ENCODE peak calls at places on chromosomes 1 and 21, in six cellular contexts. One of them, this sample, is unnamed. For H3K9me3, the result is how much of the 10 kb centered on the place peaks cover.

GRCh38 chr1:15341634-15342375 is 67.9 kb upstream of the EFHD2 start:
- DNase-seq in transverse colon: no peak
- DNase-seq in cardiac muscle cell: no peak
- DNase-seq in psoas muscle: no peak
- DNase-seq in naive thymus-derived CD4-positive, alpha-beta T cell: no peak
- DNase-seq in PC-3: peak
- DNase-seq in this sample: no peak

GRCh38 chr1:58432813-58433668 is 113.5 kb downstream of the OMA1 start:
- DNase-seq in naive thymus-derived CD4-positive, alpha-beta T cell: no peak
- DNase-seq in PC-3: peak
- DNase-seq in transverse colon: no peak
- DNase-seq in cardiac muscle cell: peak
- DNase-seq in psoas muscle: no peak
- DNase-seq in this sample: no peak

GRCh38 chr1:228804640-228805413 is 69.5 kb downstream of the RHOU start:
- DNase-seq in cardiac muscle cell: no peak
- DNase-seq in psoas muscle: no peak
- DNase-seq in transverse colon: no peak
- DNase-seq in PC-3: no peak
- DNase-seq in naive thymus-derived CD4-positive, alpha-beta T cell: no peak
- DNase-seq in this sample: peak

GRCh38 chr1:7389201-7389785 is 381.8 kb upstream of the VAMP3 start:
- DNase-seq in cardiac muscle cell: no peak
- DNase-seq in naive thymus-derived CD4-positive, alpha-beta T cell: no peak
- DNase-seq in transverse colon: no peak
- DNase-seq in psoas muscle: no peak
- DNase-seq in PC-3: no peak
- DNase-seq in this sample: no peak

GRCh38 chr1:200775850-200776249 is 37.2 kb downstream of the CAMSAP2 start:
- DNase-seq in cardiac muscle cell: no peak
- DNase-seq in PC-3: no peak
- DNase-seq in naive thymus-derived CD4-positive, alpha-beta T cell: no peak
- DNase-seq in psoas muscle: no peak
- DNase-seq in transverse colon: no peak
- DNase-seq in this sample: no peak

GRCh38 chr1:169070958-169071357 is 35.5 kb upstream of the ATP1B1 start:
- DNase-seq in PC-3: no peak
- DNase-seq in transverse colon: no peak
- DNase-seq in naive thymus-derived CD4-positive, alpha-beta T cell: no peak
- DNase-seq in cardiac muscle cell: no peak
- DNase-seq in psoas muscle: no peak
- DNase-seq in this sample: no peak

GRCh38 chr1:145872421-145872891 is 13.2 kb downstream of the ANKRD35 start:
- DNase-seq in cardiac muscle cell: no peak
- DNase-seq in PC-3: no peak
- DNase-seq in psoas muscle: peak
- DNase-seq in naive thymus-derived CD4-positive, alpha-beta T cell: no peak
- DNase-seq in transverse colon: peak
- DNase-seq in this sample: no peak

GRCh38 chr1:175922254-175922881 is 179.0 kb upstream of the TNR start:
- DNase-seq in naive thymus-derived CD4-positive, alpha-beta T cell: no peak
- DNase-seq in cardiac muscle cell: no peak
- DNase-seq in psoas muscle: no peak
- DNase-seq in transverse colon: no peak
- DNase-seq in PC-3: no peak
- DNase-seq in this sample: no peak

GRCh38 chr1:244319283-244320132 is 132.2 kb downstream of the ADSS2 start:
- DNase-seq in naive thymus-derived CD4-positive, alpha-beta T cell: no peak
- DNase-seq in PC-3: peak
- DNase-seq in transverse colon: no peak
- DNase-seq in psoas muscle: no peak
- DNase-seq in cardiac muscle cell: no peak
- DNase-seq in this sample: peak

GRCh38 chr1:93436496-93436895 is 11.4 kb upstream of the FNBP1L start:
- DNase-seq in PC-3: no peak
- DNase-seq in transverse colon: no peak
- DNase-seq in naive thymus-derived CD4-positive, alpha-beta T cell: no peak
- DNase-seq in psoas muscle: no peak
- DNase-seq in cardiac muscle cell: no peak
- DNase-seq in this sample: no peak

GRCh38 chr1:14976260-14976659 is 177.3 kb upstream of the TMEM51 start:
- DNase-seq in cardiac muscle cell: no peak
- DNase-seq in naive thymus-derived CD4-positive, alpha-beta T cell: no peak
- DNase-seq in transverse colon: no peak
- DNase-seq in PC-3: no peak
- DNase-seq in psoas muscle: no peak
- DNase-seq in this sample: no peak

GRCh38 chr1:31804098-31804497 is 11.7 kb downstream of the SPOCD1 start:
- DNase-seq in transverse colon: no peak
- DNase-seq in cardiac muscle cell: no peak
- DNase-seq in naive thymus-derived CD4-positive, alpha-beta T cell: no peak
- DNase-seq in PC-3: no peak
- DNase-seq in psoas muscle: no peak
- DNase-seq in this sample: no peak

GRCh38 chr1:30413606-30414005 is 309.8 kb downstream of the MATN1 start:
- DNase-seq in naive thymus-derived CD4-positive, alpha-beta T cell: no peak
- DNase-seq in PC-3: no peak
- DNase-seq in transverse colon: no peak
- DNase-seq in psoas muscle: no peak
- DNase-seq in cardiac muscle cell: no peak
- DNase-seq in this sample: no peak

GRCh38 chr1:25033828-25034451 is 103.9 kb upstream of the RUNX3 start:
- DNase-seq in PC-3: no peak
- DNase-seq in cardiac muscle cell: no peak
- DNase-seq in naive thymus-derived CD4-positive, alpha-beta T cell: no peak
- DNase-seq in psoas muscle: peak
- DNase-seq in transverse colon: peak
- DNase-seq in this sample: no peak

GRCh38 chr1:185445594-185445993 is 128.6 kb upstream of the IVNS1ABP start:
- DNase-seq in cardiac muscle cell: no peak
- DNase-seq in transverse colon: no peak
- DNase-seq in naive thymus-derived CD4-positive, alpha-beta T cell: no peak
- DNase-seq in psoas muscle: no peak
- DNase-seq in PC-3: no peak
- DNase-seq in this sample: no peak

GRCh38 chr1:19123837-19124236 is 86.2 kb downstream of the UBR4 start:
- DNase-seq in naive thymus-derived CD4-positive, alpha-beta T cell: no peak
- DNase-seq in PC-3: no peak
- DNase-seq in cardiac muscle cell: no peak
- DNase-seq in psoas muscle: no peak
- DNase-seq in transverse colon: no peak
- DNase-seq in this sample: peak

GRCh38 chr1:214494706-214495105 is 56.7 kb downstream of the PTPN14 start:
- DNase-seq in transverse colon: no peak
- DNase-seq in PC-3: peak
- DNase-seq in naive thymus-derived CD4-positive, alpha-beta T cell: no peak
- DNase-seq in cardiac muscle cell: no peak
- DNase-seq in psoas muscle: no peak
- DNase-seq in this sample: no peak

GRCh38 chr1:205012416-205013140 is 30.4 kb upstream of the CNTN2 start:
- DNase-seq in psoas muscle: no peak
- DNase-seq in naive thymus-derived CD4-positive, alpha-beta T cell: no peak
- DNase-seq in transverse colon: no peak
- DNase-seq in cardiac muscle cell: no peak
- DNase-seq in PC-3: no peak
- DNase-seq in this sample: no peak

GRCh38 chr1:205354259-205354904 is 2.3 kb downstream of the KLHDC8A start:
- DNase-seq in transverse colon: peak
- DNase-seq in PC-3: peak
- DNase-seq in cardiac muscle cell: peak
- DNase-seq in naive thymus-derived CD4-positive, alpha-beta T cell: peak
- DNase-seq in psoas muscle: no peak
- DNase-seq in this sample: peak

GRCh38 chr1:84467298-84467697 is 11.8 kb upstream of the RPF1 start:
- DNase-seq in transverse colon: no peak
- DNase-seq in psoas muscle: no peak
- DNase-seq in naive thymus-derived CD4-positive, alpha-beta T cell: no peak
- DNase-seq in PC-3: peak
- DNase-seq in cardiac muscle cell: no peak
- DNase-seq in this sample: no peak

GRCh38 chr1:99784809-99785255 is 18.4 kb upstream of the FRRS1 start:
- DNase-seq in transverse colon: no peak
- DNase-seq in cardiac muscle cell: no peak
- DNase-seq in PC-3: no peak
- DNase-seq in psoas muscle: no peak
- DNase-seq in naive thymus-derived CD4-positive, alpha-beta T cell: peak
- DNase-seq in this sample: peak

GRCh38 chr1:53500184-53501064 is 41.2 kb downstream of the DMRTB1 start:
- DNase-seq in psoas muscle: no peak
- DNase-seq in naive thymus-derived CD4-positive, alpha-beta T cell: no peak
- DNase-seq in cardiac muscle cell: peak
- DNase-seq in transverse colon: no peak
- DNase-seq in PC-3: no peak
- DNase-seq in this sample: no peak

GRCh38 chr21:41993744-41994143 is 16.4 kb downstream of the ZBTB21 start:
- DNase-seq in naive thymus-derived CD4-positive, alpha-beta T cell: no peak
- DNase-seq in psoas muscle: no peak
- DNase-seq in PC-3: peak
- DNase-seq in transverse colon: no peak
- DNase-seq in cardiac muscle cell: no peak
- DNase-seq in this sample: no peak

GRCh38 chr1:93810316-93810715 is 68.7 kb downstream of the DNTTIP2 start:
- DNase-seq in naive thymus-derived CD4-positive, alpha-beta T cell: no peak
- DNase-seq in cardiac muscle cell: no peak
- DNase-seq in transverse colon: no peak
- DNase-seq in PC-3: no peak
- DNase-seq in psoas muscle: peak
- DNase-seq in this sample: no peak

GRCh38 chr1:226506021-226506420 is 42.5 kb upstream of the STUM start:
- DNase-seq in PC-3: no peak
- DNase-seq in transverse colon: no peak
- DNase-seq in psoas muscle: no peak
- DNase-seq in cardiac muscle cell: no peak
- DNase-seq in naive thymus-derived CD4-positive, alpha-beta T cell: no peak
- DNase-seq in this sample: no peak

GRCh38 chr1:181314959-181315358 is 168.4 kb upstream of the CACNA1E start:
- DNase-seq in cardiac muscle cell: no peak
- DNase-seq in psoas muscle: no peak
- DNase-seq in PC-3: no peak
- DNase-seq in transverse colon: no peak
- DNase-seq in naive thymus-derived CD4-positive, alpha-beta T cell: no peak
- DNase-seq in this sample: no peak

GRCh38 chr21:25515484-25516405 is 91.5 kb downstream of the MRPL39 start:
- DNase-seq in naive thymus-derived CD4-positive, alpha-beta T cell: no peak
- DNase-seq in transverse colon: no peak
- DNase-seq in psoas muscle: no peak
- DNase-seq in cardiac muscle cell: peak
- DNase-seq in PC-3: peak
- DNase-seq in this sample: no peak

GRCh38 chr1:30915491-30916230 is 7.1 kb upstream of the SDC3 start:
- DNase-seq in naive thymus-derived CD4-positive, alpha-beta T cell: no peak
- DNase-seq in cardiac muscle cell: no peak
- DNase-seq in psoas muscle: no peak
- DNase-seq in transverse colon: peak
- DNase-seq in PC-3: no peak
- DNase-seq in this sample: no peak

GRCh38 chr1:227574926-227575325 is 11.6 kb downstream of the ZNF678 start:
- DNase-seq in transverse colon: no peak
- DNase-seq in PC-3: no peak
- DNase-seq in naive thymus-derived CD4-positive, alpha-beta T cell: no peak
- DNase-seq in psoas muscle: no peak
- DNase-seq in cardiac muscle cell: no peak
- DNase-seq in this sample: no peak
- H3K9me3 ChIP-seq in transverse colon: under half
- H3K9me3 ChIP-seq in PC-3: half or more
- H3K9me3 ChIP-seq in naive thymus-derived CD4-positive, alpha-beta T cell: under half
- H3K9me3 ChIP-seq in psoas muscle: under half
- H3K9me3 ChIP-seq in cardiac muscle cell: under half
- H3K9me3 ChIP-seq in this sample: under half

DNA sequence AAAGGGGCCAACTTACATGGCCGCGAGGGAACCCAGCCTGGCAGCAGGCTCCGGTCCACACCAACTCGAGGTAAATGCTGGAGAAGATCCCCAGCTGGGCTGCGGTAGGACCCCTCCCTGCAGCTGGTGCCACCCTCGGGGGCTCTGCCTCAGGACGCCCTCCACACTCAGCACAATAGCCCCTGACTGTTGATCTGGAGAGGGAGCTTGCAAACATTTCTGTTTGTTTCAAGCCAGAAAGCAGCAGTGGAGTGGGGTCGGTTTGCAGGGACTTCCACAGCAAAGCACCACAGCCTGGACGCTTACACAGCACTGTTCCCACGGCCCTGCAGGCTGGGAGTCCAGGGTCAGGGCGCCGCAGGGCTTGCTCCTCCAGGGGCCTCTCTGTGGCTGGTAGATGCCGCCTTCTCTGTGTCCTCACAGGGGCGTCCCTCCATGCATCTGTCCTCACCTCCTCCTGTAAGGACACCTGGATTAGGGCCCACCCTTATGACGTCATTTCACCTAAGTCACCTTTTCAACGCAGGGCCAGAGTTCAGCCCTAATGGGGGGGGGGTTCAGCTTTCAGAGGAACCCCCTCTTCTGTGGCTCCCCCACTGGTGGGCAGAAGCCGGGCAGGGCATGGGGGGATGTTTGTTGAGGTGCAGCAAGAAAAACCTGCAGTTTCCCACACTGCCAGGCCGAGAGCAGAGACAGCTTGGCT is 24.1 kb upstream of the TTC34 start:
- DNase-seq in cardiac muscle cell: no peak
- DNase-seq in psoas muscle: peak
- DNase-seq in PC-3: no peak
- DNase-seq in naive thymus-derived CD4-positive, alpha-beta T cell: no peak
- DNase-seq in transverse colon: no peak
- DNase-seq in this sample: no peak
- H3K9me3 ChIP-seq in cardiac muscle cell: under half
- H3K9me3 ChIP-seq in psoas muscle: under half
- H3K9me3 ChIP-seq in PC-3: under half
- H3K9me3 ChIP-seq in naive thymus-derived CD4-positive, alpha-beta T cell: under half
- H3K9me3 ChIP-seq in transverse colon: under half
- H3K9me3 ChIP-seq in this sample: under half

GRCh38 chr1:104621221-104621620 is 871.5 kb downstream of the AMY1C start:
- DNase-seq in psoas muscle: no peak
- DNase-seq in naive thymus-derived CD4-positive, alpha-beta T cell: no peak
- DNase-seq in transverse colon: no peak
- DNase-seq in PC-3: no peak
- DNase-seq in cardiac muscle cell: no peak
- DNase-seq in this sample: no peak

GRCh38 chr1:104617474-104617873 is 867.8 kb downstream of the AMY1C start:
- DNase-seq in naive thymus-derived CD4-positive, alpha-beta T cell: no peak
- DNase-seq in PC-3: no peak
- DNase-seq in psoas muscle: no peak
- DNase-seq in transverse colon: no peak
- DNase-seq in cardiac muscle cell: no peak
- DNase-seq in this sample: no peak
- H3K9me3 ChIP-seq in naive thymus-derived CD4-positive, alpha-beta T cell: under half
- H3K9me3 ChIP-seq in PC-3: under half
- H3K9me3 ChIP-seq in psoas muscle: under half
- H3K9me3 ChIP-seq in transverse colon: under half
- H3K9me3 ChIP-seq in cardiac muscle cell: under half
- H3K9me3 ChIP-seq in this sample: under half

DNA sequence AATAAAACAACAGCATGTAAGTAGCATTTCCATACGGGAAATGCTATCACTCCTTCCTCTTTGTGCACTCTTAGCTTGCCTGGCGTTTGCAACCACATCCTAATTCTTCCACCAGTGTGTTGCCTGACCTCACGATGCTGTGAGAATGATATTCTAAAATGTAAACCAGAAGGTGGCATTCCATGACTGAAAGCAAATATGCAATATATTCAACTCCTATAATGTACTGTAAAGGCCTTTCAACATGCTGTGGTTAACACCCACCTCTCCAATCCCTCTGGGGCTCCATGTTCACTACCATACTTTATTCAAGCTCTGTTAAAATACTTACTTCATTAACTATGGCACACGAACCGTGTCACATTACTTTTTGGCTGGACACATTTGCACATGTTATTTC is 420.6 kb upstream of the DEPDC1 start:
- DNase-seq in cardiac muscle cell: no peak
- DNase-seq in naive thymus-derived CD4-positive, alpha-beta T cell: no peak
- DNase-seq in transverse colon: no peak
- DNase-seq in psoas muscle: no peak
- DNase-seq in PC-3: no peak
- DNase-seq in this sample: no peak
- H3K9me3 ChIP-seq in cardiac muscle cell: under half
- H3K9me3 ChIP-seq in naive thymus-derived CD4-positive, alpha-beta T cell: under half
- H3K9me3 ChIP-seq in transverse colon: under half
- H3K9me3 ChIP-seq in psoas muscle: under half
- H3K9me3 ChIP-seq in PC-3: under half
- H3K9me3 ChIP-seq in this sample: under half